ENCODE peak calls at places on chromosome 1, in nine cellular contexts. E is stimulated activated CD4-positive, alpha-beta T cell treated with anti-CD3 and anti-CD28 coated beads, Interleukin-15, amount 100 ng/mL, for 1 hour; O is stomach; S is cardiac fibroblast; K is chondrocyte; Q is RWPE1; T is H7; D is IMR-90; V is left ventricle myocardium inferior. J is an unnamed sample.

GRCh38 chr1:10788592-10789006 is 7.8 kb downstream of the CASZ1 start:
- DNase-seq in E (no peak), O (peak), S (no peak), K (peak), Q (no peak), T (peak), D (no peak), V (peak), J (no peak)

GRCh38 chr1:64127297-64127696 is 76.1 kb upstream of the UBE2U start:
- DNase-seq in E (no peak), O (no peak), S (no peak), K (no peak), Q (no peak), T (no peak), D (no peak), V (no peak), J (no peak)

GRCh38 chr1:63968663-63969460 is 195.0 kb downstream of the ROR1 start:
- DNase-seq in E (no peak), O (peak), S (peak), K (no peak), Q (no peak), T (no peak), D (peak), V (peak), J (no peak)

GRCh38 chr1:21355956-21356355 is 65.7 kb upstream of the ECE1 start:
- DNase-seq in E (no peak), O (no peak), S (no peak), K (no peak), Q (no peak), T (peak), D (no peak), V (no peak), J (no peak)

GRCh38 chr1:117106478-117106877 is 15.1 kb downstream of the TRIM45 start:
- DNase-seq in E (no peak), O (no peak), S (peak), K (no peak), Q (no peak), T (no peak), D (no peak), V (no peak), J (no peak)

GRCh38 chr1:15696956-15697521 is 12.9 kb downstream of the PLEKHM2 start:
- DNase-seq in E (peak), O (no peak), S (no peak), K (no peak), Q (no peak), T (no peak), D (no peak), V (no peak), J (no peak)

GRCh38 chr1:6136516-6137220 is 43.5 kb downstream of the CHD5 start:
- DNase-seq in E (no peak), O (no peak), S (no peak), K (peak), Q (no peak), T (no peak), D (no peak), V (no peak), J (no peak)

GRCh38 chr1:105436589-105437259 is 1619.8 kb upstream of the PRMT6 start:
- DNase-seq in E (no peak), O (no peak), S (no peak), K (peak), Q (no peak), T (no peak), D (no peak), V (no peak), J (no peak)

GRCh38 chr1:32197837-32198236 is 2.6 kb upstream of the CCDC28B start:
- DNase-seq in E (no peak), O (no peak), S (no peak), K (no peak), Q (no peak), T (no peak), D (no peak), V (no peak), J (no peak)

GRCh38 chr1:224430511-224431113 is 4.0 kb downstream of the WDR26 start:
- DNase-seq in E (no peak), O (no peak), S (peak), K (no peak), Q (peak), T (no peak), D (peak), V (no peak), J (no peak)

GRCh38 chr1:39576016-39576657 is 453 bp downstream of the PABPC4 start:
- DNase-seq in E (peak), O (peak), S (peak), K (no peak), Q (no peak), T (peak), D (no peak), V (peak), J (no peak)

GRCh38 chr1:235679644-235680043 is 30.1 kb upstream of the GNG4 start:
- DNase-seq in E (no peak), O (no peak), S (no peak), K (no peak), Q (no peak), T (no peak), D (no peak), V (no peak), J (no peak)

GRCh38 chr1:26556041-26556440 is 26.5 kb downstream of the RPS6KA1 start:
- DNase-seq in E (no peak), O (no peak), S (no peak), K (no peak), Q (no peak), T (no peak), D (no peak), V (no peak), J (no peak)

GRCh38 chr1:223708001-223708359 is 4.4 kb upstream of the CAPN2 start:
- DNase-seq in E (no peak), O (peak), S (no peak), K (no peak), Q (no peak), T (no peak), D (no peak), V (no peak), J (no peak)

J was measured in breast epithelium.